ENCODE peak calls at places on chromosomes 16 and 17, in six cellular contexts. One of them, this sample, is unnamed.

GRCh38 chr17:40371261-40371929 is 6.9 kb upstream of the GJD3 start:
- DNase-seq in progenitor cell of endocrine pancreas: no peak
- DNase-seq in foreskin fibroblast: no peak
- DNase-seq in GM13977: peak
- DNase-seq in A549: peak
- DNase-seq in osteocyte: no peak
- DNase-seq in this sample: no peak

GRCh38 chr16:54193656-54194007 is 93.0 kb downstream of the IRX3 start:
- DNase-seq in progenitor cell of endocrine pancreas: peak
- DNase-seq in foreskin fibroblast: peak
- DNase-seq in GM13977: peak
- DNase-seq in A549: peak
- DNase-seq in osteocyte: no peak
- DNase-seq in this sample: peak

GRCh38 chr17:75642221-75643032 is 9.2 kb downstream of the SMIM5 start:
- DNase-seq in progenitor cell of endocrine pancreas: no peak
- DNase-seq in foreskin fibroblast: no peak
- DNase-seq in GM13977: no peak
- DNase-seq in A549: no peak
- DNase-seq in osteocyte: no peak
- DNase-seq in this sample: no peak

GRCh38 chr16:53991181-53992056 is 287.5 kb downstream of the FTO start:
- DNase-seq in progenitor cell of endocrine pancreas: no peak
- DNase-seq in foreskin fibroblast: no peak
- DNase-seq in GM13977: no peak
- DNase-seq in A549: no peak
- DNase-seq in osteocyte: no peak
- DNase-seq in this sample: no peak

GRCh38 chr17:628507-628941 is 86.1 kb downstream of the VPS53 start:
- DNase-seq in progenitor cell of endocrine pancreas: no peak
- DNase-seq in foreskin fibroblast: no peak
- DNase-seq in GM13977: no peak
- DNase-seq in A549: no peak
- DNase-seq in osteocyte: no peak
- DNase-seq in this sample: no peak

GRCh38 chr16:68782198-68783174 is 45.4 kb downstream of the CDH1 start:
- DNase-seq in progenitor cell of endocrine pancreas: no peak
- DNase-seq in foreskin fibroblast: no peak
- DNase-seq in GM13977: peak
- DNase-seq in A549: no peak
- DNase-seq in osteocyte: no peak
- DNase-seq in this sample: no peak

GRCh38 chr17:68424861-68425260 is 32.4 kb downstream of the WIPI1 start:
- DNase-seq in progenitor cell of endocrine pancreas: no peak
- DNase-seq in foreskin fibroblast: no peak
- DNase-seq in GM13977: no peak
- DNase-seq in A549: no peak
- DNase-seq in osteocyte: no peak
- DNase-seq in this sample: no peak

GRCh38 chr16:68344252-68344651 is 33.4 kb downstream of the PRMT7 start:
- DNase-seq in progenitor cell of endocrine pancreas: no peak
- DNase-seq in foreskin fibroblast: no peak
- DNase-seq in GM13977: no peak
- DNase-seq in A549: no peak
- DNase-seq in osteocyte: no peak
- DNase-seq in this sample: no peak

GRCh38 chr17:28925912-28926365 is 23.1 kb upstream of the DHRS13 start:
- DNase-seq in progenitor cell of endocrine pancreas: no peak
- DNase-seq in foreskin fibroblast: peak
- DNase-seq in GM13977: peak
- DNase-seq in A549: no peak
- DNase-seq in osteocyte: no peak
- DNase-seq in this sample: no peak

GRCh38 chr17:17062356-17062755 is 20.1 kb downstream of the MPRIP start:
- DNase-seq in progenitor cell of endocrine pancreas: no peak
- DNase-seq in foreskin fibroblast: no peak
- DNase-seq in GM13977: no peak
- DNase-seq in A549: no peak
- DNase-seq in osteocyte: no peak
- DNase-seq in this sample: no peak

GRCh38 chr17:50037321-50038107 is 18.4 kb upstream of the ITGA3 start:
- DNase-seq in progenitor cell of endocrine pancreas: no peak
- DNase-seq in foreskin fibroblast: peak
- DNase-seq in GM13977: no peak
- DNase-seq in A549: peak
- DNase-seq in osteocyte: no peak
- DNase-seq in this sample: no peak

GRCh38 chr17:8272421-8272820 is 16.0 kb upstream of the RANGRF start:
- DNase-seq in progenitor cell of endocrine pancreas: no peak
- DNase-seq in foreskin fibroblast: no peak
- DNase-seq in GM13977: no peak
- DNase-seq in A549: no peak
- DNase-seq in osteocyte: no peak
- DNase-seq in this sample: no peak

GRCh38 chr17:35778641-35779196 is 16.7 kb downstream of the MMP28 start:
- DNase-seq in progenitor cell of endocrine pancreas: no peak
- DNase-seq in foreskin fibroblast: no peak
- DNase-seq in GM13977: no peak
- DNase-seq in A549: no peak
- DNase-seq in osteocyte: no peak
- DNase-seq in this sample: no peak

GRCh38 chr17:41772586-41773189 is 13.8 kb downstream of the JUP start:
- DNase-seq in progenitor cell of endocrine pancreas: no peak
- DNase-seq in foreskin fibroblast: no peak
- DNase-seq in GM13977: no peak
- DNase-seq in A549: no peak
- DNase-seq in osteocyte: no peak
- DNase-seq in this sample: no peak

GRCh38 chr16:49621240-49622083 is 234.4 kb downstream of the ZNF423 start:
- DNase-seq in progenitor cell of endocrine pancreas: no peak
- DNase-seq in foreskin fibroblast: no peak
- DNase-seq in GM13977: no peak
- DNase-seq in A549: no peak
- DNase-seq in osteocyte: peak
- DNase-seq in this sample: no peak

GRCh38 chr16:82965808-82966207 is 339.0 kb downstream of the CDH13 start:
- DNase-seq in progenitor cell of endocrine pancreas: no peak
- DNase-seq in foreskin fibroblast: no peak
- DNase-seq in GM13977: no peak
- DNase-seq in A549: no peak
- DNase-seq in osteocyte: no peak
- DNase-seq in this sample: no peak

GRCh38 chr17:81481011-81481799 is 31.4 kb downstream of the ACTG1 start:
- DNase-seq in progenitor cell of endocrine pancreas: no peak
- DNase-seq in foreskin fibroblast: peak
- DNase-seq in GM13977: peak
- DNase-seq in A549: peak
- DNase-seq in osteocyte: no peak
- DNase-seq in this sample: peak

GRCh38 chr17:39626171-39626670 is 531 bp upstream of the PPP1R1B start:
- DNase-seq in progenitor cell of endocrine pancreas: no peak
- DNase-seq in foreskin fibroblast: no peak
- DNase-seq in GM13977: no peak
- DNase-seq in A549: no peak
- DNase-seq in osteocyte: no peak
- DNase-seq in this sample: no peak

GRCh38 chr17:41535764-41536481 is 7.8 kb upstream of the KRT19 start:
- DNase-seq in progenitor cell of endocrine pancreas: no peak
- DNase-seq in foreskin fibroblast: no peak
- DNase-seq in GM13977: no peak
- DNase-seq in A549: no peak
- DNase-seq in osteocyte: no peak
- DNase-seq in this sample: no peak

GRCh38 chr16:2874584-2875362 is 8.2 kb upstream of the FLYWCH2 start:
- DNase-seq in progenitor cell of endocrine pancreas: peak
- DNase-seq in foreskin fibroblast: peak
- DNase-seq in GM13977: peak
- DNase-seq in A549: peak
- DNase-seq in osteocyte: peak
- DNase-seq in this sample: peak

GRCh38 chr16:24668481-24669001 is 60.9 kb upstream of the TNRC6A start:
- DNase-seq in progenitor cell of endocrine pancreas: no peak
- DNase-seq in foreskin fibroblast: peak
- DNase-seq in GM13977: no peak
- DNase-seq in A549: no peak
- DNase-seq in osteocyte: no peak
- DNase-seq in this sample: no peak

GRCh38 chr16:67431077-67431804 is at the start of gene HSD11B2:
- DNase-seq in progenitor cell of endocrine pancreas: peak
- DNase-seq in foreskin fibroblast: peak
- DNase-seq in GM13977: peak
- DNase-seq in A549: peak
- DNase-seq in osteocyte: peak
- DNase-seq in this sample: peak

GRCh38 chr16:87056083-87056482 is 261.1 kb downstream of the C16orf95 start:
- DNase-seq in progenitor cell of endocrine pancreas: no peak
- DNase-seq in foreskin fibroblast: peak
- DNase-seq in GM13977: no peak
- DNase-seq in A549: peak
- DNase-seq in osteocyte: no peak
- DNase-seq in this sample: no peak
- TF ChIP-seq CTCF in progenitor cell of endocrine pancreas: no peak
- TF ChIP-seq CTCF in foreskin fibroblast: no peak
- TF ChIP-seq CTCF in GM13977: no peak
- TF ChIP-seq CTCF in A549: no peak
- TF ChIP-seq CTCF in osteocyte: peak
- TF ChIP-seq CTCF in this sample: no peak

GRCh38 chr17:57045868-57046671 is 39.0 kb upstream of the AKAP1 start:
- DNase-seq in progenitor cell of endocrine pancreas: no peak
- DNase-seq in foreskin fibroblast: no peak
- DNase-seq in GM13977: peak
- DNase-seq in A549: no peak
- DNase-seq in osteocyte: no peak
- DNase-seq in this sample: no peak

GRCh38 chr17:57044976-57045867 is 39.8 kb upstream of the AKAP1 start:
- DNase-seq in progenitor cell of endocrine pancreas: no peak
- DNase-seq in foreskin fibroblast: no peak
- DNase-seq in GM13977: peak
- DNase-seq in A549: no peak
- DNase-seq in osteocyte: no peak
- DNase-seq in this sample: no peak

GRCh38 chr17:57051886-57052342 is 33.1 kb upstream of the AKAP1 start:
- DNase-seq in progenitor cell of endocrine pancreas: no peak
- DNase-seq in foreskin fibroblast: no peak
- DNase-seq in GM13977: no peak
- DNase-seq in A549: no peak
- DNase-seq in osteocyte: no peak
- DNase-seq in this sample: no peak

GRCh38 chr17:57048096-57048495 is 37.0 kb upstream of the AKAP1 start:
- DNase-seq in progenitor cell of endocrine pancreas: no peak
- DNase-seq in foreskin fibroblast: no peak
- DNase-seq in GM13977: no peak
- DNase-seq in A549: no peak
- DNase-seq in osteocyte: no peak
- DNase-seq in this sample: no peak

DNA sequence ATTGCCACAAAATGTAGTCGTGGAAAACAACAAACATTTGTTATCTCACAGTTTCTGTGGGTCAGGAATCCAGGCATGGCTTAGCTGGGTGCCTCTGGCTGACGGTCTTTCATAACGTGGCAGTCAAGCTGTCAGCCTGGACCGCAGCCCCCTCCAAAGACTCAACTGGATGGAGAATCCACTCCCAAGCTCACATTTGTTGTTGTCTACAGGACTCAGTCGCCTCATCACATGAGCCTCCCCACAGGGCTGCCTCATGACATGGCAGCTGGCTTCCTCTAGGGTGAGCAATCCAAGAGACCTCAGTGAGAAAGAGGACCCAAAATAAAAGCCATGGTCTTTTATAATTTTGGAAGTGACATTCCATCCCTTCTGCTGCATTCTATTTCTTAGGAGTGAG is 34.7 kb upstream of the AKAP1 start:
- DNase-seq in progenitor cell of endocrine pancreas: no peak
- DNase-seq in foreskin fibroblast: no peak
- DNase-seq in GM13977: no peak
- DNase-seq in A549: no peak
- DNase-seq in osteocyte: no peak
- DNase-seq in this sample: no peak
- TF ChIP-seq CTCF in progenitor cell of endocrine pancreas: no peak
- TF ChIP-seq CTCF in foreskin fibroblast: no peak
- TF ChIP-seq CTCF in GM13977: no peak
- TF ChIP-seq CTCF in A549: no peak
- TF ChIP-seq CTCF in osteocyte: no peak
- TF ChIP-seq CTCF in this sample: no peak

DNA sequence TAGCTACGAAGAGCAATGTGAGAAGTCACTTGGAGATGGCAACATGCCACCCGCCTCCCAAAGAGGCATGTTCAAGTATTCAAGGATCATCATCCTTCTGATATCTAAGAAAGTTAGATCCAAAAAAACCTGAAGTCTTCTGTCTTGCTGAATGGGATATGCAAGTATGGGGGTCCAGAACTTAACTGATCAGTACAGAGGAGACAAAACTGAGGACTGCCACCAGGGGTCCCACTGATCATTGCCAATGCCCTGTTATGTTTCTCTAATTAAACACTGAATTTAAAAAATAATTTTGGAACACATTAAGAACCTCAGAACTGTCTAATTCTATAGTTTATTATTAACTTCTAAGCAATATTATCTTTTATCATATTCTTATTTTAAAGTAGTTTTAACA is 99.7 kb downstream of the CDH8 start:
- DNase-seq in progenitor cell of endocrine pancreas: no peak
- DNase-seq in foreskin fibroblast: no peak
- DNase-seq in GM13977: no peak
- DNase-seq in A549: no peak
- DNase-seq in osteocyte: no peak
- DNase-seq in this sample: no peak
- TF ChIP-seq CTCF in progenitor cell of endocrine pancreas: peak
- TF ChIP-seq CTCF in foreskin fibroblast: peak
- TF ChIP-seq CTCF in GM13977: peak
- TF ChIP-seq CTCF in A549: no peak
- TF ChIP-seq CTCF in osteocyte: peak
- TF ChIP-seq CTCF in this sample: peak

DNA sequence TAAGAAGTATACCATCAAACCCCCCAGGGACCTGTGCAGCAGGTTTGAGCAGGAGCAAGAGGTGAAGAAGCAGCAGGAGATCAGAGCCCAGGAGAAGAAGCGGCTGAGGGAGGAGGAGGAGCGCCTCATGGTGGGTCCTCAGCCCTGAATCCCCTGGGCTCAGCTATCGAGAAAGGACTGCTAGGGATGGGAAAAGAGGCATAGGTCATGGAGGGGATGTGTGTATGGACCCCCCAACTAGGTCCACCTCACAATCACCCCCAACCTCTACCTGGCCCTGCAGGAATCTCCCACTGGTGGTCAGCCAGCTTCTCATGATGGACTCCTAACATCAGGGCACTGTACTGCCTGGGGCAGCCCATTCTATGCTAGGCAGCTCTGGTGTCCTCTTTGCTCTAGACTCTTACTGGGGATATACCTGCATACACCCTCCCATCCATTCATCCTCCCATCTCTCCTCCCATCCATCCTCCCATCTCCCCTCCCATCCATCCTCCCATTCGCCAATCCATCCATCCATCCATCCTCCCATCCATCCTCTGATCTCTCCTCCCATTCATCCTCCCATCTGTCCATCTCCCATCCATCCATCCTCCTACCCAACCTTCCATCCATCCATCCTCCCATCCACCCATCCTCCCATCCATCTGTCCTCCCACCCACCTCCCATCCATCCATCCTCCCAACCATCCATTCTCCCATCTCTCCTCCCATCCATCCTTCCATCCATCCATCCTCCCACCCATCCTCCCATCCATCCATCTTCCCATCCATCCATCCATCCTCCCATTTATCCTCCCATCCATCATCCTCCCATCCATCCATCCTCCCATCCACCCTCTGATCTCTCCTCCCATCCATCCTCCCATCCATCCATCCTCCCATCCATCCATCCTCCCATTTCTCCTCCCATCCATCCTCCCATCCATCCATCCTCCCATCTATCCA is 10.6 kb downstream of the DRC7 start:
- DNase-seq in progenitor cell of endocrine pancreas: no peak
- DNase-seq in foreskin fibroblast: no peak
- DNase-seq in GM13977: peak
- DNase-seq in A549: no peak
- DNase-seq in osteocyte: no peak
- DNase-seq in this sample: no peak
- TF ChIP-seq CTCF in progenitor cell of endocrine pancreas: no peak
- TF ChIP-seq CTCF in foreskin fibroblast: no peak
- TF ChIP-seq CTCF in GM13977: no peak
- TF ChIP-seq CTCF in A549: no peak
- TF ChIP-seq CTCF in osteocyte: no peak
- TF ChIP-seq CTCF in this sample: no peak